ENCODE peak calls at places on chromosomes 13 and 19, in seven cellular contexts. B, W, K, J, D, C and F are unnamed samples.

GRCh38 chr13:33285420-33286124 is at the start of gene STARD13:
- DNase-seq in B (no peak), W (peak), K (peak), J (peak), D (peak), C (peak), F (peak)

GRCh38 chr19:38090561-38090960 is 133.5 kb downstream of the DPF1 start:
- DNase-seq in B (no peak), W (no peak), K (peak), J (peak), D (no peak), C (no peak), F (no peak)

GRCh38 chr13:108895220-108895704 is 265.9 kb downstream of the MYO16 start:
- DNase-seq in B (no peak), W (no peak), K (no peak), J (no peak), D (peak), C (peak), F (no peak)

GRCh38 chr19:33797821-33798633 is 1.4 kb downstream of the KCTD15 start:
- DNase-seq in B (no peak), W (no peak), K (peak), J (no peak), D (no peak), C (peak), F (no peak)

GRCh38 chr13:85503797-85504196 is 295.4 kb downstream of the SLITRK6 start:
- DNase-seq in B (no peak), W (no peak), K (no peak), J (no peak), D (peak), C (peak), F (no peak)

GRCh38 chr13:19782049-19782726 is 557 bp downstream of the PSPC1 start:
- DNase-seq in B (peak), W (peak), K (peak), J (no peak), D (peak), C (peak), F (peak)

GRCh38 chr19:6737873-6738725 is 719 bp upstream of the GPR108 start:
- DNase-seq in B (peak), W (peak), K (peak), J (peak), D (peak), C (peak), F (peak)

GRCh38 chr19:51166846-51167490 is 24.9 kb downstream of the SIGLEC7 start:
- DNase-seq in B (peak), W (peak), K (no peak), J (no peak), D (no peak), C (no peak), F (peak)

GRCh38 chr19:16001481-16002312 is 52.9 kb downstream of the OR10H4 start:
- DNase-seq in B (no peak), W (peak), K (no peak), J (no peak), D (peak), C (peak), F (no peak)

GRCh38 chr13:74641586-74641985 is 507.4 kb upstream of the KLF12 start:
- DNase-seq in B (no peak), W (no peak), K (no peak), J (no peak), D (peak), C (peak), F (no peak)

GRCh38 chr13:33649212-33649917 is 168.6 kb upstream of the RFC3 start:
- DNase-seq in B (no peak), W (no peak), K (no peak), J (no peak), D (no peak), C (peak), F (no peak)

GRCh38 chr19:3867971-3868769 is 668 bp downstream of the ZFR2 start:
- DNase-seq in B (no peak), W (no peak), K (no peak), J (no peak), D (no peak), C (no peak), F (no peak)

GRCh38 chr19:28492616-28493015 is 720.3 kb downstream of the UQCRFS1 start:
- DNase-seq in B (no peak), W (no peak), K (no peak), J (no peak), D (no peak), C (no peak), F (no peak)

GRCh38 chr13:29503041-29503837 is 92.2 kb downstream of the SLC7A1 start:
- DNase-seq in B (no peak), W (no peak), K (no peak), J (no peak), D (peak), C (peak), F (no peak)

GRCh38 chr13:25432686-25433085 is 60.9 kb downstream of the ATP8A2 start:
- DNase-seq in B (no peak), W (no peak), K (no peak), J (no peak), D (no peak), C (no peak), F (no peak)

GRCh38 chr13:89568276-89568675 is 1779.2 kb upstream of the MIR17HG start:
- DNase-seq in B (no peak), W (no peak), K (no peak), J (no peak), D (no peak), C (no peak), F (no peak)

GRCh38 chr19:6161271-6161850 is 25.9 kb downstream of the ACSBG2 start:
- DNase-seq in B (peak), W (peak), K (no peak), J (no peak), D (no peak), C (no peak), F (peak)

GRCh38 chr13:30846844-30847243 is 59.2 kb upstream of the MEDAG start:
- DNase-seq in B (no peak), W (no peak), K (no peak), J (no peak), D (no peak), C (no peak), F (no peak)

GRCh38 chr19:5718579-5719273 is 1.2 kb downstream of the LONP1 start:
- DNase-seq in B (no peak), W (peak), K (no peak), J (no peak), D (peak), C (peak), F (no peak)

GRCh38 chr13:41542281-41542680 is 84.9 kb downstream of the RGCC start:
- DNase-seq in B (no peak), W (no peak), K (no peak), J (no peak), D (no peak), C (no peak), F (no peak)

GRCh38 chr13:57784633-57785032 is 153.1 kb downstream of the PCDH17 start:
- DNase-seq in B (no peak), W (no peak), K (no peak), J (no peak), D (no peak), C (no peak), F (no peak)

GRCh38 chr13:31038834-31039552 is 106.5 kb downstream of the TEX26 start:
- DNase-seq in B (no peak), W (peak), K (no peak), J (no peak), D (no peak), C (no peak), F (no peak)

GRCh38 chr19:50192463-50193211 is 10.8 kb upstream of the MYH14 start:
- DNase-seq in B (no peak), W (no peak), K (no peak), J (no peak), D (no peak), C (no peak), F (no peak)

GRCh38 chr19:48633148-48634035 is 3.8 kb downstream of the DBP start:
- DNase-seq in B (no peak), W (no peak), K (no peak), J (no peak), D (no peak), C (no peak), F (no peak)

GRCh38 chr13:112664501-112665203 is 25.2 kb upstream of the ATP11A start:
- DNase-seq in B (no peak), W (no peak), K (no peak), J (no peak), D (no peak), C (peak), F (peak)

GRCh38 chr19:32909257-32909656 is 39.7 kb upstream of the SLC7A9 start:
- DNase-seq in B (no peak), W (no peak), K (no peak), J (no peak), D (no peak), C (no peak), F (no peak)